ENCODE peak calls at places on chromosomes 7 and 10, in seven cellular contexts. D is retina; Q is EL; J is naive B cell; N is stimulated activated CD4-positive, alpha-beta T cell treated with anti-CD3 and anti-CD28 coated beads, Interleukin-4, amount 100 ng/mL, for 4 hours; S is left ventricle myocardium superior; B is testis. U is an unnamed sample.

GRCh38 chr7:83648464-83649241 is at the start of gene SEMA3E:
- DNase-seq in D (peak; percentile 79), Q (peak; percentile 45), J (no peak), N (no peak), S (no peak), B (peak; percentile 39), U (peak; percentile 88)

GRCh38 chr10:5752301-5752871 is 60.8 kb downstream of the GDI2 start:
- DNase-seq in D (peak; percentile 42), Q (no peak), J (no peak), N (no peak), S (no peak), B (no peak), U (peak; percentile 21)

GRCh38 chr10:60270426-60270825 is 119.2 kb downstream of the ANK3 start:
- DNase-seq in D (no peak), Q (peak; percentile 15), J (no peak), N (no peak), S (no peak), B (no peak), U (no peak)

GRCh38 chr7:106313966-106314365 is 29.2 kb upstream of the NAMPT start:
- DNase-seq in D (no peak), Q (no peak), J (peak; percentile 35), N (no peak), S (no peak), B (no peak), U (no peak)

GRCh38 chr10:22908837-22909236 is 19.0 kb upstream of the ARMC3 start:
- DNase-seq in D (no peak), Q (no peak), J (no peak), N (no peak), S (no peak), B (no peak), U (no peak)

GRCh38 chr10:97589479-97589878 is at the start of gene C10orf62:
- DNase-seq in D (no peak), Q (no peak), J (no peak), N (no peak), S (no peak), B (no peak), U (no peak)

GRCh38 chr7:50724526-50725520 is 57.9 kb downstream of the GRB10 start:
- DNase-seq in D (no peak), Q (no peak), J (no peak), N (no peak), S (no peak), B (no peak), U (no peak)

GRCh38 chr10:17923728-17924127 is 28.0 kb upstream of the SLC39A12 start:
- DNase-seq in D (no peak), Q (peak; percentile 95), J (no peak), N (no peak), S (no peak), B (no peak), U (no peak)

GRCh38 chr10:13351340-13351915 is 3.3 kb upstream of the SEPHS1 start:
- DNase-seq in D (peak; percentile 28), Q (no peak), J (peak; percentile 30), N (peak; percentile 29), S (no peak), B (no peak), U (peak; percentile 74)

GRCh38 chr7:120732256-120732655 is 125.7 kb downstream of the TSPAN12 start:
- DNase-seq in D (no peak), Q (peak; percentile 1), J (no peak), N (no peak), S (no peak), B (no peak), U (no peak)

GRCh38 chr7:128352138-128352537 is 8.4 kb upstream of the RBM28 start:
- DNase-seq in D (peak; percentile 83), Q (no peak), J (no peak), N (no peak), S (peak; percentile 70), B (peak; percentile 64), U (peak; percentile 90)

GRCh38 chr7:29281782-29282541 is 87.4 kb downstream of the CHN2 start:
- DNase-seq in D (no peak), Q (peak; percentile 27), J (no peak), N (no peak), S (peak; percentile 53), B (no peak), U (peak; percentile 41)

GRCh38 chr7:3232228-3232627 is 68.8 kb upstream of the SDK1 start:
- DNase-seq in D (no peak), Q (no peak), J (no peak), N (no peak), S (no peak), B (no peak), U (no peak)

GRCh38 chr7:91940171-91940570 is 491 bp upstream of the AKAP9 start:
- DNase-seq in D (no peak), Q (peak; percentile 48), J (peak; percentile 31), N (peak; percentile 11), S (no peak), B (peak; percentile 46), U (no peak)

GRCh38 chr7:95473276-95473985 is 12.3 kb upstream of the ASB4 start:
- DNase-seq in D (peak; percentile 80), Q (no peak), J (no peak), N (no peak), S (no peak), B (no peak), U (no peak)